ENCODE peak calls at places on chromosomes 1 and 21, in five cellular contexts. One of them, this sample, is unnamed. For H3K4me1, the result is how much of the 10 kb centered on the place peaks cover.

GRCh38 chr21:46605759-46606426 is 1.0 kb upstream of the S100B start:
- DNase-seq in GM12878: peak
- DNase-seq in H1: no peak
- DNase-seq in K562: peak
- DNase-seq in HepG2: no peak
- DNase-seq in this sample: no peak

GRCh38 chr1:151828931-151829330 is 2.7 kb downstream of the RORC start:
- DNase-seq in GM12878: no peak
- DNase-seq in H1: no peak
- DNase-seq in K562: peak
- DNase-seq in HepG2: no peak
- DNase-seq in this sample: peak

GRCh38 chr1:232431326-232431725 is 198.6 kb downstream of the SIPA1L2 start:
- DNase-seq in GM12878: no peak
- DNase-seq in H1: no peak
- DNase-seq in K562: no peak
- DNase-seq in HepG2: no peak
- DNase-seq in this sample: no peak

GRCh38 chr1:180243517-180244221 is 13.6 kb downstream of the LHX4 start:
- DNase-seq in GM12878: no peak
- DNase-seq in H1: no peak
- DNase-seq in K562: peak
- DNase-seq in HepG2: peak
- DNase-seq in this sample: peak

GRCh38 chr1:168135116-168135981 is 1.4 kb downstream of the GPR161 start:
- DNase-seq in GM12878: no peak
- DNase-seq in H1: peak
- DNase-seq in K562: no peak
- DNase-seq in HepG2: no peak
- DNase-seq in this sample: peak

GRCh38 chr1:227321035-227321434 is 2.7 kb upstream of the CDC42BPA start:
- DNase-seq in GM12878: no peak
- DNase-seq in H1: no peak
- DNase-seq in K562: no peak
- DNase-seq in HepG2: no peak
- DNase-seq in this sample: no peak

GRCh38 chr1:3454811-3455618 is 550 bp downstream of the ARHGEF16 start:
- DNase-seq in GM12878: no peak
- DNase-seq in H1: peak
- DNase-seq in K562: peak
- DNase-seq in HepG2: peak
- DNase-seq in this sample: peak

GRCh38 chr1:17596186-17596585 is 56.7 kb downstream of the ARHGEF10L start:
- DNase-seq in GM12878: no peak
- DNase-seq in H1: no peak
- DNase-seq in K562: no peak
- DNase-seq in HepG2: no peak
- DNase-seq in this sample: no peak

GRCh38 chr1:43423672-43424550 is 29.8 kb downstream of the HYI start:
- DNase-seq in GM12878: no peak
- DNase-seq in H1: no peak
- DNase-seq in K562: no peak
- DNase-seq in HepG2: no peak
- DNase-seq in this sample: no peak

GRCh38 chr1:60921175-60921574 is 161.2 kb upstream of the NFIA start:
- DNase-seq in GM12878: no peak
- DNase-seq in H1: no peak
- DNase-seq in K562: no peak
- DNase-seq in HepG2: no peak
- DNase-seq in this sample: no peak

GRCh38 chr21:42203936-42204335 is 15.0 kb upstream of the ABCG1 start:
- DNase-seq in GM12878: no peak
- DNase-seq in H1: no peak
- DNase-seq in K562: no peak
- DNase-seq in HepG2: no peak
- DNase-seq in this sample: no peak

GRCh38 chr21:44049606-44050005 is 37.5 kb downstream of the TRAPPC10 start:
- DNase-seq in GM12878: no peak
- DNase-seq in H1: no peak
- DNase-seq in K562: no peak
- DNase-seq in HepG2: no peak
- DNase-seq in this sample: no peak

GRCh38 chr1:47690341-47691244 is 252.7 kb downstream of the FOXD2 start:
- DNase-seq in GM12878: no peak
- DNase-seq in H1: peak
- DNase-seq in K562: no peak
- DNase-seq in HepG2: no peak
- DNase-seq in this sample: no peak

GRCh38 chr1:43256675-43257570 is 12.9 kb upstream of the TMEM125 start:
- DNase-seq in GM12878: no peak
- DNase-seq in H1: no peak
- DNase-seq in K562: no peak
- DNase-seq in HepG2: no peak
- DNase-seq in this sample: no peak

GRCh38 chr1:28147264-28148094 is 29.0 kb downstream of the PTAFR start:
- DNase-seq in GM12878: no peak
- DNase-seq in H1: peak
- DNase-seq in K562: no peak
- DNase-seq in HepG2: no peak
- DNase-seq in this sample: peak

GRCh38 chr1:87820667-87821066 is 492.0 kb downstream of the LMO4 start:
- DNase-seq in GM12878: no peak
- DNase-seq in H1: no peak
- DNase-seq in K562: no peak
- DNase-seq in HepG2: no peak
- DNase-seq in this sample: no peak

GRCh38 chr21:33115586-33116541 is 45.9 kb downstream of the OLIG1 start:
- DNase-seq in GM12878: no peak
- DNase-seq in H1: no peak
- DNase-seq in K562: no peak
- DNase-seq in HepG2: no peak
- DNase-seq in this sample: no peak

GRCh38 chr1:26602378-26602959 is 72.9 kb downstream of the RPS6KA1 start:
- DNase-seq in GM12878: no peak
- DNase-seq in H1: no peak
- DNase-seq in K562: peak
- DNase-seq in HepG2: peak
- DNase-seq in this sample: peak

GRCh38 chr1:77876884-77877283 is 11.5 kb upstream of the NEXN start:
- DNase-seq in GM12878: no peak
- DNase-seq in H1: no peak
- DNase-seq in K562: no peak
- DNase-seq in HepG2: no peak
- DNase-seq in this sample: no peak

GRCh38 chr1:229643996-229644748 is 18.1 kb downstream of the URB2 start:
- DNase-seq in GM12878: no peak
- DNase-seq in H1: no peak
- DNase-seq in K562: no peak
- DNase-seq in HepG2: no peak
- DNase-seq in this sample: no peak

GRCh38 chr1:152622803-152623202 is at the start of gene LCE3A:
- DNase-seq in GM12878: no peak
- DNase-seq in H1: no peak
- DNase-seq in K562: no peak
- DNase-seq in HepG2: no peak
- DNase-seq in this sample: peak

GRCh38 chr1:26814377-26814776 is 12.1 kb upstream of the ZDHHC18 start:
- DNase-seq in GM12878: no peak
- DNase-seq in H1: no peak
- DNase-seq in K562: no peak
- DNase-seq in HepG2: no peak
- DNase-seq in this sample: no peak

GRCh38 chr1:21290546-21290944 is 282 bp upstream of the ECE1 start:
- DNase-seq in GM12878: peak
- DNase-seq in H1: no peak
- DNase-seq in K562: no peak
- DNase-seq in HepG2: no peak
- DNase-seq in this sample: peak

GRCh38 chr1:172390620-172391491 is 29.6 kb upstream of the C1orf105 start:
- DNase-seq in GM12878: peak
- DNase-seq in H1: no peak
- DNase-seq in K562: no peak
- DNase-seq in HepG2: no peak
- DNase-seq in this sample: peak

GRCh38 chr1:245797592-245798366 is 643.0 kb downstream of the KIF26B start:
- DNase-seq in GM12878: no peak
- DNase-seq in H1: peak
- DNase-seq in K562: peak
- DNase-seq in HepG2: peak
- DNase-seq in this sample: peak
- TF ChIP-seq CREB1 in GM12878: no peak
- TF ChIP-seq CREB1 in H1: no peak
- TF ChIP-seq CREB1 in K562: no peak
- TF ChIP-seq CREB1 in HepG2: no peak
- TF ChIP-seq CREB1 in this sample: no peak

DNA sequence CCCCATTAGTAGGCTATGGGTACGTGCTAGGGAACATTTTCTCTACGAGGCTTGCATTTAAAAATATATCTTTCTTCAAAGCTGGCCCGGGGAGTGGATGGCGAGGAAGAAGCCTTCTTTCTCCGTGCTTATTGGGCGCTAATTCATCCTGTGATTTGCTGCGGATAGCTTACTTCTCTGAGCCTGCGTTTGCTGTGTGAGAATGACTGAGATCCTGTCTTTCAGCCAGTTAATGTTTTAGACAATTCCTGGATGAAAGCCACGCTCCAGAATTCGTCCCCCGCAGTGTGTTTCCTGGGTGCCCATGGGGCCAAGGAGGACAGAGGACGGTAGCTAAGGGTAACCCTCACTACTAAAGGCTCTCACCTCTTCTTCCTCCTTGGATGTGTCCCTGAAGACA is 57.8 kb upstream of the TARBP1 start:
- DNase-seq in GM12878: no peak
- DNase-seq in H1: no peak
- DNase-seq in K562: no peak
- DNase-seq in HepG2: no peak
- DNase-seq in this sample: no peak
- H3K27ac ChIP-seq in GM12878: no peak
- H3K27ac ChIP-seq in H1: no peak
- H3K27ac ChIP-seq in K562: no peak
- H3K27ac ChIP-seq in HepG2: no peak
- H3K27ac ChIP-seq in this sample: no peak

GRCh38 chr1:156904187-156904959 is 10.9 kb downstream of the PEAR1 start:
- DNase-seq in GM12878: no peak
- DNase-seq in H1: no peak
- DNase-seq in K562: no peak
- DNase-seq in HepG2: no peak
- DNase-seq in this sample: no peak
- H3K4me1 ChIP-seq in GM12878: under half
- H3K4me1 ChIP-seq in H1: under half
- H3K4me1 ChIP-seq in K562: half or more
- H3K4me1 ChIP-seq in HepG2: under half
- H3K4me1 ChIP-seq in this sample: under half

GRCh38 chr1:241411776-241412338 is 54.9 kb upstream of the RGS7 start:
- DNase-seq in GM12878: no peak
- DNase-seq in H1: no peak
- DNase-seq in K562: no peak
- DNase-seq in HepG2: no peak
- DNase-seq in this sample: no peak
- TF ChIP-seq CREB1 in GM12878: no peak
- TF ChIP-seq CREB1 in H1: no peak
- TF ChIP-seq CREB1 in K562: no peak
- TF ChIP-seq CREB1 in HepG2: no peak
- TF ChIP-seq CREB1 in this sample: no peak

GRCh38 chr21:45257673-45258341 is 29.9 kb downstream of the POFUT2 start:
- DNase-seq in GM12878: no peak
- DNase-seq in H1: peak
- DNase-seq in K562: no peak
- DNase-seq in HepG2: no peak
- DNase-seq in this sample: peak
- H3K27ac ChIP-seq in GM12878: no peak
- H3K27ac ChIP-seq in H1: no peak
- H3K27ac ChIP-seq in K562: no peak
- H3K27ac ChIP-seq in HepG2: no peak
- H3K27ac ChIP-seq in this sample: no peak

DNA sequence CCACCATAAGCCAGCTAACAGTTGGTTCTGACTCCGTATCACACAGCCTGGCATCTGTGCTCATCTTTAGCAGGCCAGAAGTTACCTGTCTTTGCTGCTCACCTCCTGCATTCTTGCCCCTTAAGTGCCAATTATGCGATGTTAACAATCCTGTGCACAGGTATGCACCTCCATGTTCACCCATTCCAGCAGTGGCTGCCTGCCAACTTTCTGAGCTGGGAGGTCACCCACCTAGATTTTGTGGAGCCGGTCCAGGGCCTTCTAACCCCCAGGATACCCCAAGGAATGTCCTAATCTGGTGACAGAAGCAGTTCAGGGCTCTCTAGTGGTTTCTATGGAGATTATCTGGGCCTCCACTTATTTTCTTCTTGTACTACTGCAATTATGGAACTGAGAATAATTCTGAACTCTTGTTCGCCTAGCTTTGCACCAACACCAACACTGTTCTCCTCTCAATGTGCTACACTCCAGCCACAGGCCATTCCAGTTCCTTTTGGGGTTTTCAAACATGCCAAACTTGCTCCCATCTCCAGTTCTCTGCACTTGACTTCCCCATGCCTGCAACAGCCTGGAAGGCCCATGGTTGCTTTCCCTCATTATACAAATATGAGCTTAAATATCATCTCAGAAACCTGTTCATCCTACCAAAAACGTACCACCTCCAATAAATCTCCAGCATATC is 9.0 kb downstream of the BCAR3 start:
- DNase-seq in GM12878: no peak
- DNase-seq in H1: no peak
- DNase-seq in K562: no peak
- DNase-seq in HepG2: no peak
- DNase-seq in this sample: no peak
- H3K4me1 ChIP-seq in GM12878: under half
- H3K4me1 ChIP-seq in H1: under half
- H3K4me1 ChIP-seq in K562: under half
- H3K4me1 ChIP-seq in HepG2: half or more
- H3K4me1 ChIP-seq in this sample: under half

DNA sequence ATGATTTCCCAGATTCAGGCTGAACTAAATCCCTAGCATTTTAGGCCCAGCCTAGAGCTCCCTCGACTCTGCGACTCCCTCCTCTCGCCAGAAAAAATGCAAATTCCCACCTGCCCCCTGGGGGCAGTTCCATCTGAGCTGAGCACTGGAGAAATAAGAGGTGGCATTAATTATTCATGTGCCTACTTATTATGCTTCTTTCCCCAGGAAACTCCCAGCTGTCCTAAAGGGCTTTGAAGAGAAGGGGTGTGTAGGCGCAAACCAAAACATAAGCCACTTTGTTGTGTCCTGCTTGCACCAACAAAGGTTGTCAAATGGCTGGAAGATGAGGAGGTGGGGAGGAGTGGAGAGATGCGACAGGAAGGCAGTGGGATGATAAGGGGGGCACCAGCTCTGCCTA is 41.4 kb upstream of the GOLT1A start:
- DNase-seq in GM12878: no peak
- DNase-seq in H1: peak
- DNase-seq in K562: no peak
- DNase-seq in HepG2: no peak
- DNase-seq in this sample: peak
- TF ChIP-seq CREB1 in GM12878: no peak
- TF ChIP-seq CREB1 in H1: no peak
- TF ChIP-seq CREB1 in K562: no peak
- TF ChIP-seq CREB1 in HepG2: no peak
- TF ChIP-seq CREB1 in this sample: no peak

This sample was measured in GM23338.